ENCODE peak calls at places on chromosomes 3 and 15, in four cellular contexts. I is lung, K is glutamatergic neuron, A is MM.1S. C is an unnamed sample.
A peak's percentile ranks its signal among the peaks of the same experiment; 100 is the strongest.

GRCh38 chr3:180855364-180855763 is 57.1 kb upstream of the FXR1 start:
- DNase-seq in I (no peak), K (no peak), A (peak; percentile 65), C (no peak)

GRCh38 chr15:55907797-55908196 is 85.6 kb downstream of the NEDD4 start:
- DNase-seq in I (no peak), K (no peak), A (no peak), C (no peak)

GRCh38 chr15:68652141-68652540 is 73.3 kb downstream of the CORO2B start:
- DNase-seq in I (no peak), K (no peak), A (no peak), C (no peak)

GRCh38 chr15:38391186-38391585 is 62.7 kb upstream of the FAM98B start:
- DNase-seq in I (no peak), K (no peak), A (no peak), C (no peak)

GRCh38 chr3:104856743-104857142 is 510.0 kb upstream of the ALCAM start:
- DNase-seq in I (no peak), K (no peak), A (no peak), C (no peak)

GRCh38 chr15:76903251-76903681 is 1.9 kb downstream of the SCAPER start:
- DNase-seq in I (no peak), K (no peak), A (peak; percentile 26), C (no peak)

GRCh38 chr15:90959894-90960293 is 5.2 kb downstream of the RCCD1 start:
- DNase-seq in I (no peak), K (no peak), A (no peak), C (no peak)

GRCh38 chr3:42500091-42500490 is 2.4 kb upstream of the VIPR1 start:
- DNase-seq in I (no peak), K (peak; percentile 5), A (no peak), C (no peak)

GRCh38 chr3:16940769-16941683 is 56.3 kb downstream of the PLCL2 start:
- DNase-seq in I (no peak), K (no peak), A (no peak), C (no peak)

GRCh38 chr3:38006031-38006430 is 15.4 kb downstream of the VILL start:
- DNase-seq in I (no peak), K (no peak), A (no peak), C (no peak)

GRCh38 chr3:36965440-36965839 is 20.6 kb upstream of the TRANK1 start:
- DNase-seq in I (peak; percentile 83), K (no peak), A (no peak), C (no peak)

GRCh38 chr15:75350601-75351331 is 3.9 kb downstream of the NEIL1 start:
- DNase-seq in I (no peak), K (no peak), A (no peak), C (no peak)

GRCh38 chr15:92840149-92840548 is 60.0 kb upstream of the CHD2 start:
- DNase-seq in I (no peak), K (no peak), A (no peak), C (no peak)

GRCh38 chr3:79767953-79768282 is at the start of gene ROBO1:
- DNase-seq in I (no peak), K (peak; percentile 41), A (no peak), C (no peak)

GRCh38 chr15:27342991-27343390 is 372.0 kb downstream of the GABRG3 start:
- DNase-seq in I (no peak), K (no peak), A (no peak), C (no peak)

GRCh38 chr15:48748535-48748934 is 62.3 kb downstream of the CEP152 start:
- DNase-seq in I (no peak), K (no peak), A (no peak), C (no peak)

GRCh38 chr3:149512073-149512782 is 37.7 kb downstream of the TM4SF4 start:
- DNase-seq in I (peak; percentile 61), K (peak; percentile 76), A (peak; percentile 65), C (peak; percentile 60)

GRCh38 chr3:65939841-65940246 is 98.9 kb downstream of the MAGI1 start:
- DNase-seq in I (no peak), K (no peak), A (no peak), C (no peak)

GRCh38 chr15:66085128-66085527 is 168.4 kb downstream of the MEGF11 start:
- DNase-seq in I (no peak), K (no peak), A (peak; percentile 14), C (no peak)

GRCh38 chr3:60240558-60240957 is 1010.7 kb downstream of the FHIT start:
- DNase-seq in I (no peak), K (no peak), A (no peak), C (peak; percentile 15)

GRCh38 chr3:124799676-124800075 is 69.4 kb downstream of the UMPS start:
- DNase-seq in I (no peak), K (no peak), A (no peak), C (no peak)

GRCh38 chr3:26369133-26369532 is 253.4 kb upstream of the LRRC3B start:
- DNase-seq in I (no peak), K (peak; percentile 15), A (no peak), C (no peak)

GRCh38 chr15:38690737-38691332 is 126.2 kb upstream of the RASGRP1 start:
- DNase-seq in I (peak; percentile 60), K (peak; percentile 76), A (peak; percentile 80), C (peak; percentile 76)

GRCh38 chr3:52277071-52277964 is 1.1 kb downstream of the WDR82 start:
- DNase-seq in I (peak; percentile 82), K (peak; percentile 72), A (peak; percentile 64), C (peak; percentile 84)

GRCh38 chr3:59937206-59937605 is 887.4 kb upstream of the CFAP20DC start:
- DNase-seq in I (no peak), K (no peak), A (no peak), C (no peak)

GRCh38 chr3:183253961-183254815 is 1.1 kb downstream of the B3GNT5 start:
- DNase-seq in I (no peak), K (peak; percentile 52), A (no peak), C (peak; percentile 45)

GRCh38 chr3:57928511-57928910 is 79.7 kb upstream of the FLNB start:
- DNase-seq in I (no peak), K (no peak), A (no peak), C (no peak)

GRCh38 chr3:168183774-168184173 is 88.0 kb upstream of the GOLIM4 start:
- DNase-seq in I (no peak), K (no peak), A (no peak), C (no peak)

GRCh38 chr3:53109190-53109589 is 21.0 kb downstream of the RFT1 start:
- DNase-seq in I (no peak), K (no peak), A (peak; percentile 49), C (no peak)

GRCh38 chr3:20066079-20066478 is 25.8 kb downstream of the KAT2B start:
- DNase-seq in I (no peak), K (no peak), A (no peak), C (no peak)

GRCh38 chr3:66971891-66972551 is 26.1 kb upstream of the KBTBD8 start:
- DNase-seq in I (peak; percentile 76), K (peak; percentile 76), A (peak; percentile 97), C (peak; percentile 83)

GRCh38 chr3:52774901-52775864 is 2.2 kb upstream of the ITIH1 start:
- DNase-seq in I (peak; percentile 27), K (no peak), A (no peak), C (peak; percentile 39)

DNA sequence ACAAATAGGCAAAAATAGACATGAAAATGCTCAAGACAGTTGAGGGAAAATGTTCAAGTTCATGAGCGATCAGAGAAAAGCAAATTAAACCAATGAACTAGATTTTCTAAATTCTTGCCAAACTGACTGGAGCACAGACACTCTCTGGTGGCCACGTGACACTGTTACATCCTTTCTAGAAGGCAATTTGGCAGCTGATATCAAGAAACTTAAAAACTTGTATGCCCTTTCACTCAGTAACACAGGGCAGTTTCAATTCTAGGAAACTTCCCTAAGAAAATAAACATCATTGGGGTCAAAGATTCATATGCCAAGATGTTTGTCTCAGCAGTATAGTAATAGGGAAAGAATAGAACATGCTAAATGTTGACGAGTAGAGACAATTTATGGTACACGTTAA is 52.2 kb downstream of the ABHD5 start:
- DNase-seq in I (no peak), K (no peak), A (no peak), C (no peak)
- TF ChIP-seq CTCF in I (no peak), K (no peak), A (peak; percentile 15), C (no peak)

DNA sequence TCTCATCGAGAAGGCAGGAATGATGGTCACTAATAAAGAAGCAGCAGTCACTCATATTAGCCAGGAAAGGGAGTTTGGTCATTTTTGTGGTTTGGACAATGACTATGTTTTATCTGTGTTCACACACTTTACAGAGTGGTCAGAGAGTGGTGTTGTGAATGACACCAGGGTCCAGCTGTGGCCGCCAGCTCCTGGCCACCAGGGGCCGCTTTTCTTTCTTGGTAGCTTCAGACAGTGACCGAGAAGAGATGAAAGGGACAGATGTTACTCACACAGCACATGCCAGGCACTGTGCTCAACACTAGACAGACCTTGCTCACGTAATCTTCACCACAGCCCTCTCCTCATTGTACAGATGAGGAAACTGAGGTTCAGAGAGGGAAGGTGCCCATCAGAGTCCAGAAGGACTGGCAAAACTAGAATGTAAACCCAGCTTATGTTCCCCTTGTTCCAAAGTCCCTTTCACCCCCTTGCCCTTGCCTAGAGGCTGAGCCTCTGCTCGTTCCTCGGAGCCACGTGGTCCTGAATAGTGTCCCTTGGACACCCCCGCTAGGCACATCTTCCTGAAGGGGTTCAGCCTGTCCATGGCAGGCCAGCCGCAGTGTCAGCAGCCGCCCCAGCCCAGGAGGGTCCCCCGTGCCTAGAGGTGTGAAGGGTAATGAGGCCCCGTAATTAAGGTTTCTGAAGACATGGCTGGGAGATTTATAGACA is 55.6 kb downstream of the CYP11A1 start:
- DNase-seq in I (no peak), K (peak; percentile 47), A (peak; percentile 36), C (no peak)
- TF ChIP-seq CTCF in I (no peak), K (peak; percentile 44), A (peak; percentile 51), C (no peak)

GRCh38 chr15:60212536-60212935 is 185.2 kb downstream of the ANXA2 start:
- DNase-seq in I (no peak), K (no peak), A (peak; percentile 12), C (no peak)
- TF ChIP-seq CTCF in I (no peak), K (no peak), A (peak; percentile 29), C (no peak)

GRCh38 chr3:108437439-108437838 is 73.0 kb downstream of the MYH15 start:
- DNase-seq in I (peak; percentile 38), K (no peak), A (no peak), C (peak; percentile 67)
- TF ChIP-seq CTCF in I (no peak), K (no peak), A (no peak), C (no peak)

GRCh38 chr15:34821907-34822306 is 26.6 kb upstream of the ACTC1 start:
- DNase-seq in I (no peak), K (no peak), A (no peak), C (no peak)
- TF ChIP-seq CTCF in I (no peak), K (no peak), A (no peak), C (no peak)

C was measured in transverse colon.